ENCODE peak calls at places on chromosome 11, in nine cellular contexts. A is colonic mucosa, L is tibial nerve, Y is heart right ventricle, X is mammary epithelial cell, T is IMR-90, D is foreskin fibroblast, J is HFFc6, B is BE2C. S is an unnamed sample.

GRCh38 chr11:63866211-63866610 is 27.3 kb downstream of the MARK2 start:
- DNase-seq in A (peak), L (peak), Y (no peak), X (peak), T (peak), D (peak), J (no peak), B (no peak), S (no peak)

GRCh38 chr11:14186376-14186775 is 172.6 kb downstream of the RRAS2 start:
- DNase-seq in A (no peak), L (no peak), Y (no peak), X (no peak), T (no peak), D (no peak), J (no peak), B (no peak), S (no peak)

GRCh38 chr11:118238947-118239346 is 13.2 kb downstream of the MPZL3 start:
- DNase-seq in A (no peak), L (no peak), Y (no peak), X (no peak), T (no peak), D (no peak), J (no peak), B (no peak), S (no peak)

GRCh38 chr11:45751430-45751829 is 53.5 kb upstream of the SLC35C1 start:
- DNase-seq in A (no peak), L (no peak), Y (no peak), X (no peak), T (no peak), D (no peak), J (no peak), B (no peak), S (peak)

GRCh38 chr11:108916935-108917334 is 252.1 kb downstream of the DDX10 start:
- DNase-seq in A (no peak), L (no peak), Y (no peak), X (no peak), T (no peak), D (no peak), J (no peak), B (no peak), S (no peak)

GRCh38 chr11:76918941-76919386 is 58.2 kb downstream of the ACER3 start:
- DNase-seq in A (peak), L (no peak), Y (no peak), X (peak), T (peak), D (peak), J (peak), B (peak), S (no peak)

GRCh38 chr11:128451651-128452470 is 135.5 kb downstream of the ETS1 start:
- DNase-seq in A (peak), L (peak), Y (peak), X (peak), T (peak), D (peak), J (no peak), B (no peak), S (no peak)

GRCh38 chr11:34262601-34263081 is 95.2 kb downstream of the ABTB2 start:
- DNase-seq in A (no peak), L (no peak), Y (no peak), X (no peak), T (no peak), D (peak), J (no peak), B (no peak), S (no peak)

GRCh38 chr11:46216040-46216764 is 61.3 kb upstream of the CREB3L1 start:
- DNase-seq in A (no peak), L (no peak), Y (no peak), X (no peak), T (peak), D (peak), J (no peak), B (no peak), S (no peak)

GRCh38 chr11:82869657-82870056 is 30.6 kb downstream of the PRCP start:
- DNase-seq in A (no peak), L (no peak), Y (no peak), X (peak), T (no peak), D (peak), J (no peak), B (no peak), S (no peak)

GRCh38 chr11:2531987-2532703 is 87.3 kb downstream of the KCNQ1 start:
- DNase-seq in A (no peak), L (no peak), Y (peak), X (no peak), T (no peak), D (no peak), J (no peak), B (no peak), S (no peak)

GRCh38 chr11:85918910-85919794 is 64.0 kb downstream of the CCDC83 start:
- DNase-seq in A (no peak), L (no peak), Y (no peak), X (no peak), T (no peak), D (peak), J (no peak), B (no peak), S (no peak)

GRCh38 chr11:76789443-76789719 is 6.2 kb downstream of the TSKU start:
- DNase-seq in A (no peak), L (no peak), Y (no peak), X (no peak), T (no peak), D (no peak), J (no peak), B (no peak), S (no peak)

GRCh38 chr11:11416917-11417316 is 63.9 kb upstream of the CSNK2A3 start:
- DNase-seq in A (no peak), L (no peak), Y (no peak), X (peak), T (peak), D (peak), J (peak), B (no peak), S (no peak)

GRCh38 chr11:134632347-134633119 is 220.5 kb upstream of the B3GAT1 start:
- DNase-seq in A (no peak), L (no peak), Y (no peak), X (no peak), T (no peak), D (no peak), J (no peak), B (no peak), S (no peak)

GRCh38 chr11:93984205-93984586 is 37.0 kb upstream of the HEPHL1 start:
- DNase-seq in A (no peak), L (no peak), Y (no peak), X (no peak), T (peak), D (peak), J (peak), B (no peak), S (no peak)

GRCh38 chr11:71385091-71385490 is 63.1 kb downstream of the DHCR7 start:
- DNase-seq in A (no peak), L (no peak), Y (no peak), X (no peak), T (no peak), D (no peak), J (no peak), B (no peak), S (no peak)

GRCh38 chr11:36744375-36745168 is 146.5 kb upstream of the RAG2 start:
- DNase-seq in A (peak), L (peak), Y (peak), X (peak), T (peak), D (peak), J (peak), B (peak), S (peak)

GRCh38 chr11:73195191-73196007 is 22.7 kb upstream of the P2RY2 start:
- DNase-seq in A (peak), L (no peak), Y (no peak), X (peak), T (no peak), D (peak), J (peak), B (no peak), S (no peak)

GRCh38 chr11:126507646-126508045 is 152.2 kb downstream of the ST3GAL4 start:
- DNase-seq in A (no peak), L (no peak), Y (no peak), X (no peak), T (no peak), D (no peak), J (no peak), B (no peak), S (no peak)

GRCh38 chr11:76562541-76562940 is 108.0 kb downstream of the LRRC32 start:
- DNase-seq in A (no peak), L (no peak), Y (no peak), X (no peak), T (no peak), D (no peak), J (no peak), B (no peak), S (no peak)

GRCh38 chr11:131095501-131096185 is 179.4 kb upstream of the SNX19 start:
- DNase-seq in A (no peak), L (no peak), Y (no peak), X (no peak), T (no peak), D (no peak), J (no peak), B (no peak), S (no peak)

GRCh38 chr11:2345050-2345449 is 32.1 kb upstream of the CD81 start:
- DNase-seq in A (no peak), L (no peak), Y (no peak), X (no peak), T (no peak), D (no peak), J (no peak), B (no peak), S (no peak)

GRCh38 chr11:71218789-71219499 is 33.4 kb downstream of the SHANK2 start:
- DNase-seq in A (no peak), L (no peak), Y (no peak), X (no peak), T (no peak), D (no peak), J (no peak), B (no peak), S (no peak)

GRCh38 chr11:113278481-113278880 is 35.9 kb upstream of the TTC12 start:
- DNase-seq in A (no peak), L (no peak), Y (no peak), X (no peak), T (no peak), D (no peak), J (no peak), B (no peak), S (no peak)

GRCh38 chr11:79441159-79441875 is 487 bp upstream of the TENM4 start:
- DNase-seq in A (no peak), L (no peak), Y (no peak), X (no peak), T (peak), D (peak), J (peak), B (no peak), S (peak)

GRCh38 chr11:109547356-109548027 is 125.5 kb downstream of the C11orf87 start:
- DNase-seq in A (no peak), L (no peak), Y (no peak), X (peak), T (peak), D (peak), J (peak), B (no peak), S (no peak)

GRCh38 chr11:18132341-18132740 is at the start of gene MRGPRX3:
- DNase-seq in A (no peak), L (no peak), Y (no peak), X (peak), T (no peak), D (no peak), J (peak), B (no peak), S (no peak)

GRCh38 chr11:12769834-12770345 is 95.7 kb downstream of the TEAD1 start:
- DNase-seq in A (no peak), L (no peak), Y (no peak), X (peak), T (peak), D (peak), J (peak), B (no peak), S (no peak)

GRCh38 chr11:3866836-3867208 is 11.4 kb downstream of the STIM1 start:
- DNase-seq in A (no peak), L (no peak), Y (no peak), X (no peak), T (no peak), D (no peak), J (no peak), B (no peak), S (no peak)

GRCh38 chr11:3865388-3866193 is 10.1 kb downstream of the STIM1 start:
- DNase-seq in A (no peak), L (no peak), Y (no peak), X (peak), T (peak), D (peak), J (peak), B (no peak), S (no peak)

GRCh38 chr11:3861698-3862097 is 6.2 kb downstream of the STIM1 start:
- DNase-seq in A (no peak), L (no peak), Y (no peak), X (no peak), T (no peak), D (no peak), J (no peak), B (no peak), S (no peak)

GRCh38 chr11:3867209-3868071 is 12.0 kb downstream of the STIM1 start:
- DNase-seq in A (no peak), L (no peak), Y (peak), X (peak), T (no peak), D (peak), J (no peak), B (peak), S (no peak)

DNA sequence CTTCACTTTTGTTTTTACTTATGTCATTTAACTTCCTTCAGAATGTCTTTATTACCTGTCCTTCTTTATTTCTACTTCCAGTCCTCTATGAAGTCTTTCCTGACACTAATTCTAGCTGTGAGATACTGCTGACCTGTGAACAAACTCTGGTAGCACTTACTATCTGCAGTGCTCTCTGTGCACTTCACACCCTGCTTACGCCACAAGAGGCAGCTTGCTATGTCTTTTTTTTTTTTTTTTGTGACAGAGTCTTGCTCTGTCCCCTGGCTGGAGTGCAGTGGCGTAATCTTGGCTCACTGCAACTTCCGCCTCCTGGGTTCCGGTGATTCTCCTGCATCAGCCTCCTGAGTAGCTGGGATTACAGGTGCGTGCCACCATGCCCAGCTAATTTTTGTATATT is 10.7 kb downstream of the STIM1 start:
- DNase-seq in A (no peak), L (no peak), Y (peak), X (no peak), T (no peak), D (no peak), J (no peak), B (no peak), S (no peak)
- TF ChIP-seq CTCF in A (no peak), L (no peak), Y (no peak), X (no peak), T (no peak), D (no peak), J (no peak), B (no peak), S (no peak)

GRCh38 chr11:26649884-26650283 is 72.0 kb downstream of the SLC5A12 start:
- DNase-seq in A (peak), L (no peak), Y (no peak), X (peak), T (peak), D (peak), J (peak), B (peak), S (peak)
- TF ChIP-seq CTCF in A (peak), L (peak), Y (peak), X (peak), T (peak), D (peak), J (peak), B (peak), S (peak)

DNA sequence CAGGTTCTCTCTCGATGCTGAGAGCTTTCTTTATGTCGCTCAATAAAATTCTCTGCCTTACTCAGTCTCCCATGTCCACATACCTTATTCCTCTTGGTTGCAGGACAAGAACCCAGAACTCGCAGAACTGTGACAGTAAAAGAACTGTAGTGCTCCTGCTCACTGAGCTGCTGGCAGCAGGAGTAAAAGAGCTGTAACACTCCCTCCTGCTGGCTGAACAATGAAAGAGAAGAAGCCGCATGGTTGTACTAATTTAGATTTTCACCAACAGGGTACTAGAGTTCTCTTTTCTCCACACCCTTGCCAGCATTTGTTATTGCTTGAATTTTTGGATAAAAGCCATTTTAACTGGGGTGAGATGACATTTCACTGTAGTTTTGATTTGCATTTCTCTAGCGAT is 433.2 kb downstream of the GUCY1A2 start:
- DNase-seq in A (no peak), L (no peak), Y (no peak), X (peak), T (peak), D (peak), J (peak), B (peak), S (no peak)
- TF ChIP-seq CTCF in A (no peak), L (no peak), Y (no peak), X (peak), T (peak), D (peak), J (peak), B (peak), S (no peak)

GRCh38 chr11:44327730-44328691 is 18.1 kb upstream of the ALX4 start:
- DNase-seq in A (no peak), L (no peak), Y (no peak), X (no peak), T (no peak), D (no peak), J (no peak), B (no peak), S (peak)
- TF ChIP-seq CTCF in A (no peak), L (no peak), Y (no peak), X (no peak), T (peak), D (peak), J (peak), B (no peak), S (no peak)

DNA sequence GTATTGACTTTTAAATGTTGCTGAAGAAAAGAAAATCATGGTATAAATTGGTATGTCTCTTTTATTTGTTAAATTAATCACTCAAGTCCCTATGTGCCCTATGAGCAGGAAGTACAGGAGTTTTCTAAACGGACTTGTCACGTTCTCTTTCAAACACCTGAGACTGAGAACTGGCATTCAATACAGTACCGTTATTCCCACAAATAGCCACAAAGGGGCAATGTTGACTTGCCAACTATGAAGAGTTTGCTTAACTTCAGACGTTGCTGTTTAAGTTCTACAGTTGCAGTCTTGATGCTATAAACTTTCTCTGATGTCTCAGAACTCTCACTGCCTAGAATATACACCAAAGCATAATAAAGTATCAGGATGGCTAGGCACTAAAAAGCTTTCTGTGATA is 7.6 kb downstream of the OR56A1 start:
- DNase-seq in A (no peak), L (no peak), Y (no peak), X (peak), T (peak), D (peak), J (peak), B (no peak), S (peak)
- TF ChIP-seq CTCF in A (peak), L (peak), Y (peak), X (peak), T (peak), D (peak), J (peak), B (peak), S (peak)

GRCh38 chr11:8914661-8915018 is 3.7 kb downstream of the AKIP1 start:
- DNase-seq in A (no peak), L (no peak), Y (no peak), X (no peak), T (no peak), D (no peak), J (no peak), B (no peak), S (no peak)
- TF ChIP-seq CTCF in A (no peak), L (no peak), Y (no peak), X (no peak), T (no peak), D (no peak), J (peak), B (no peak), S (no peak)

S was measured in nephron progenitor cell.